ENCODE peak calls at places on chromosomes 16 and 17, in ten cellular contexts. One of them, this sample, is unnamed.

GRCh38 chr17:40218740-40219072 is 398 bp upstream of the WIPF2 start:
- DNase-seq in germinal center: peak
- DNase-seq in T-helper 1 cell: peak
- DNase-seq in endodermal cell: peak
- DNase-seq in activated gamma-delta T cell treated with anti-CD3 and anti-CD28 coated beads, Interleukin-2, amount 50 U/mL, for 16 hours: peak
- DNase-seq in neural crest cell: peak
- DNase-seq in effector memory CD4-positive, alpha-beta T cell: peak
- DNase-seq in CD4-positive, alpha-beta T cell: peak
- DNase-seq in T-helper 17 cell: peak
- DNase-seq in fibroblast of pulmonary artery: peak
- DNase-seq in this sample: peak

GRCh38 chr17:42253173-42253545 is 23.0 kb downstream of the STAT5B start:
- DNase-seq in germinal center: no peak
- DNase-seq in T-helper 1 cell: no peak
- DNase-seq in endodermal cell: no peak
- DNase-seq in activated gamma-delta T cell treated with anti-CD3 and anti-CD28 coated beads, Interleukin-2, amount 50 U/mL, for 16 hours: no peak
- DNase-seq in neural crest cell: no peak
- DNase-seq in effector memory CD4-positive, alpha-beta T cell: no peak
- DNase-seq in CD4-positive, alpha-beta T cell: no peak
- DNase-seq in T-helper 17 cell: no peak
- DNase-seq in fibroblast of pulmonary artery: no peak
- DNase-seq in this sample: no peak

GRCh38 chr17:20852541-20853370 is 190.1 kb downstream of the USP22 start:
- DNase-seq in germinal center: no peak
- DNase-seq in T-helper 1 cell: no peak
- DNase-seq in endodermal cell: peak
- DNase-seq in activated gamma-delta T cell treated with anti-CD3 and anti-CD28 coated beads, Interleukin-2, amount 50 U/mL, for 16 hours: no peak
- DNase-seq in neural crest cell: peak
- DNase-seq in effector memory CD4-positive, alpha-beta T cell: no peak
- DNase-seq in CD4-positive, alpha-beta T cell: no peak
- DNase-seq in T-helper 17 cell: no peak
- DNase-seq in fibroblast of pulmonary artery: no peak
- DNase-seq in this sample: no peak

GRCh38 chr17:81524063-81524864 is 3.9 kb upstream of the FSCN2 start:
- DNase-seq in germinal center: no peak
- DNase-seq in T-helper 1 cell: no peak
- DNase-seq in endodermal cell: no peak
- DNase-seq in activated gamma-delta T cell treated with anti-CD3 and anti-CD28 coated beads, Interleukin-2, amount 50 U/mL, for 16 hours: no peak
- DNase-seq in neural crest cell: no peak
- DNase-seq in effector memory CD4-positive, alpha-beta T cell: no peak
- DNase-seq in CD4-positive, alpha-beta T cell: no peak
- DNase-seq in T-helper 17 cell: no peak
- DNase-seq in fibroblast of pulmonary artery: no peak
- DNase-seq in this sample: no peak

GRCh38 chr16:50722960-50723359 is 18.9 kb upstream of the CYLD start:
- DNase-seq in germinal center: no peak
- DNase-seq in T-helper 1 cell: no peak
- DNase-seq in endodermal cell: peak
- DNase-seq in activated gamma-delta T cell treated with anti-CD3 and anti-CD28 coated beads, Interleukin-2, amount 50 U/mL, for 16 hours: no peak
- DNase-seq in neural crest cell: no peak
- DNase-seq in effector memory CD4-positive, alpha-beta T cell: no peak
- DNase-seq in CD4-positive, alpha-beta T cell: no peak
- DNase-seq in T-helper 17 cell: no peak
- DNase-seq in fibroblast of pulmonary artery: no peak
- DNase-seq in this sample: no peak

GRCh38 chr17:14301761-14302401 is 1.0 kb downstream of the HS3ST3B1 start:
- DNase-seq in germinal center: peak
- DNase-seq in T-helper 1 cell: peak
- DNase-seq in endodermal cell: peak
- DNase-seq in activated gamma-delta T cell treated with anti-CD3 and anti-CD28 coated beads, Interleukin-2, amount 50 U/mL, for 16 hours: peak
- DNase-seq in neural crest cell: no peak
- DNase-seq in effector memory CD4-positive, alpha-beta T cell: peak
- DNase-seq in CD4-positive, alpha-beta T cell: peak
- DNase-seq in T-helper 17 cell: peak
- DNase-seq in fibroblast of pulmonary artery: peak
- DNase-seq in this sample: no peak

GRCh38 chr16:57863434-57864160 is 61.3 kb upstream of the KIFC3 start:
- DNase-seq in germinal center: no peak
- DNase-seq in T-helper 1 cell: no peak
- DNase-seq in endodermal cell: peak
- DNase-seq in activated gamma-delta T cell treated with anti-CD3 and anti-CD28 coated beads, Interleukin-2, amount 50 U/mL, for 16 hours: no peak
- DNase-seq in neural crest cell: peak
- DNase-seq in effector memory CD4-positive, alpha-beta T cell: no peak
- DNase-seq in CD4-positive, alpha-beta T cell: no peak
- DNase-seq in T-helper 17 cell: no peak
- DNase-seq in fibroblast of pulmonary artery: peak
- DNase-seq in this sample: no peak

GRCh38 chr17:65485388-65486299 is 75.8 kb downstream of the AXIN2 start:
- DNase-seq in germinal center: no peak
- DNase-seq in T-helper 1 cell: no peak
- DNase-seq in endodermal cell: peak
- DNase-seq in activated gamma-delta T cell treated with anti-CD3 and anti-CD28 coated beads, Interleukin-2, amount 50 U/mL, for 16 hours: no peak
- DNase-seq in neural crest cell: no peak
- DNase-seq in effector memory CD4-positive, alpha-beta T cell: no peak
- DNase-seq in CD4-positive, alpha-beta T cell: no peak
- DNase-seq in T-helper 17 cell: no peak
- DNase-seq in fibroblast of pulmonary artery: peak
- DNase-seq in this sample: no peak

GRCh38 chr17:20009052-20009301 is 182 bp upstream of the SPECC1 start:
- DNase-seq in germinal center: no peak
- DNase-seq in T-helper 1 cell: no peak
- DNase-seq in endodermal cell: no peak
- DNase-seq in activated gamma-delta T cell treated with anti-CD3 and anti-CD28 coated beads, Interleukin-2, amount 50 U/mL, for 16 hours: no peak
- DNase-seq in neural crest cell: no peak
- DNase-seq in effector memory CD4-positive, alpha-beta T cell: no peak
- DNase-seq in CD4-positive, alpha-beta T cell: no peak
- DNase-seq in T-helper 17 cell: no peak
- DNase-seq in fibroblast of pulmonary artery: no peak
- DNase-seq in this sample: no peak

GRCh38 chr17:74442670-74443515 is 11.0 kb downstream of the GPRC5C start:
- DNase-seq in germinal center: peak
- DNase-seq in T-helper 1 cell: no peak
- DNase-seq in endodermal cell: peak
- DNase-seq in activated gamma-delta T cell treated with anti-CD3 and anti-CD28 coated beads, Interleukin-2, amount 50 U/mL, for 16 hours: no peak
- DNase-seq in neural crest cell: no peak
- DNase-seq in effector memory CD4-positive, alpha-beta T cell: no peak
- DNase-seq in CD4-positive, alpha-beta T cell: no peak
- DNase-seq in T-helper 17 cell: no peak
- DNase-seq in fibroblast of pulmonary artery: peak
- DNase-seq in this sample: peak

GRCh38 chr17:2436516-2436915 is 35.7 kb upstream of the MNT start:
- DNase-seq in germinal center: no peak
- DNase-seq in T-helper 1 cell: no peak
- DNase-seq in endodermal cell: no peak
- DNase-seq in activated gamma-delta T cell treated with anti-CD3 and anti-CD28 coated beads, Interleukin-2, amount 50 U/mL, for 16 hours: no peak
- DNase-seq in neural crest cell: no peak
- DNase-seq in effector memory CD4-positive, alpha-beta T cell: no peak
- DNase-seq in CD4-positive, alpha-beta T cell: no peak
- DNase-seq in T-helper 17 cell: no peak
- DNase-seq in fibroblast of pulmonary artery: no peak
- DNase-seq in this sample: peak

GRCh38 chr16:69706256-69706974 is 19.9 kb downstream of the NQO1 start:
- DNase-seq in germinal center: no peak
- DNase-seq in T-helper 1 cell: no peak
- DNase-seq in endodermal cell: no peak
- DNase-seq in activated gamma-delta T cell treated with anti-CD3 and anti-CD28 coated beads, Interleukin-2, amount 50 U/mL, for 16 hours: no peak
- DNase-seq in neural crest cell: no peak
- DNase-seq in effector memory CD4-positive, alpha-beta T cell: no peak
- DNase-seq in CD4-positive, alpha-beta T cell: no peak
- DNase-seq in T-helper 17 cell: no peak
- DNase-seq in fibroblast of pulmonary artery: peak
- DNase-seq in this sample: no peak

GRCh38 chr16:85390511-85391174 is 222.5 kb upstream of the GSE1 start:
- DNase-seq in germinal center: no peak
- DNase-seq in T-helper 1 cell: peak
- DNase-seq in endodermal cell: no peak
- DNase-seq in activated gamma-delta T cell treated with anti-CD3 and anti-CD28 coated beads, Interleukin-2, amount 50 U/mL, for 16 hours: no peak
- DNase-seq in neural crest cell: no peak
- DNase-seq in effector memory CD4-positive, alpha-beta T cell: no peak
- DNase-seq in CD4-positive, alpha-beta T cell: no peak
- DNase-seq in T-helper 17 cell: peak
- DNase-seq in fibroblast of pulmonary artery: peak
- DNase-seq in this sample: no peak

GRCh38 chr16:79970551-79971236 is 370.2 kb upstream of the MAF start:
- DNase-seq in germinal center: no peak
- DNase-seq in T-helper 1 cell: no peak
- DNase-seq in endodermal cell: no peak
- DNase-seq in activated gamma-delta T cell treated with anti-CD3 and anti-CD28 coated beads, Interleukin-2, amount 50 U/mL, for 16 hours: no peak
- DNase-seq in neural crest cell: no peak
- DNase-seq in effector memory CD4-positive, alpha-beta T cell: no peak
- DNase-seq in CD4-positive, alpha-beta T cell: no peak
- DNase-seq in T-helper 17 cell: no peak
- DNase-seq in fibroblast of pulmonary artery: peak
- DNase-seq in this sample: no peak

GRCh38 chr17:79715318-79716182 is 15.2 kb upstream of the ENPP7 start:
- DNase-seq in germinal center: no peak
- DNase-seq in T-helper 1 cell: no peak
- DNase-seq in endodermal cell: no peak
- DNase-seq in activated gamma-delta T cell treated with anti-CD3 and anti-CD28 coated beads, Interleukin-2, amount 50 U/mL, for 16 hours: no peak
- DNase-seq in neural crest cell: no peak
- DNase-seq in effector memory CD4-positive, alpha-beta T cell: no peak
- DNase-seq in CD4-positive, alpha-beta T cell: no peak
- DNase-seq in T-helper 17 cell: no peak
- DNase-seq in fibroblast of pulmonary artery: no peak
- DNase-seq in this sample: no peak

GRCh38 chr16:11681526-11681925 is 13.3 kb downstream of the SNN start:
- DNase-seq in germinal center: peak
- DNase-seq in T-helper 1 cell: no peak
- DNase-seq in endodermal cell: no peak
- DNase-seq in activated gamma-delta T cell treated with anti-CD3 and anti-CD28 coated beads, Interleukin-2, amount 50 U/mL, for 16 hours: no peak
- DNase-seq in neural crest cell: no peak
- DNase-seq in effector memory CD4-positive, alpha-beta T cell: no peak
- DNase-seq in CD4-positive, alpha-beta T cell: peak
- DNase-seq in T-helper 17 cell: no peak
- DNase-seq in fibroblast of pulmonary artery: no peak
- DNase-seq in this sample: peak

GRCh38 chr17:47694018-47694817 is at the start of gene TBKBP1:
- DNase-seq in germinal center: peak
- DNase-seq in T-helper 1 cell: peak
- DNase-seq in endodermal cell: peak
- DNase-seq in activated gamma-delta T cell treated with anti-CD3 and anti-CD28 coated beads, Interleukin-2, amount 50 U/mL, for 16 hours: no peak
- DNase-seq in neural crest cell: peak
- DNase-seq in effector memory CD4-positive, alpha-beta T cell: peak
- DNase-seq in CD4-positive, alpha-beta T cell: peak
- DNase-seq in T-helper 17 cell: peak
- DNase-seq in fibroblast of pulmonary artery: peak
- DNase-seq in this sample: peak

GRCh38 chr17:32267690-32268205 is 2.1 kb downstream of the RHBDL3 start:
- DNase-seq in germinal center: no peak
- DNase-seq in T-helper 1 cell: no peak
- DNase-seq in endodermal cell: peak
- DNase-seq in activated gamma-delta T cell treated with anti-CD3 and anti-CD28 coated beads, Interleukin-2, amount 50 U/mL, for 16 hours: no peak
- DNase-seq in neural crest cell: no peak
- DNase-seq in effector memory CD4-positive, alpha-beta T cell: no peak
- DNase-seq in CD4-positive, alpha-beta T cell: no peak
- DNase-seq in T-helper 17 cell: no peak
- DNase-seq in fibroblast of pulmonary artery: no peak
- DNase-seq in this sample: no peak

GRCh38 chr16:11629071-11630030 is 38.9 kb upstream of the SNN start:
- DNase-seq in germinal center: peak
- DNase-seq in T-helper 1 cell: no peak
- DNase-seq in endodermal cell: no peak
- DNase-seq in activated gamma-delta T cell treated with anti-CD3 and anti-CD28 coated beads, Interleukin-2, amount 50 U/mL, for 16 hours: no peak
- DNase-seq in neural crest cell: no peak
- DNase-seq in effector memory CD4-positive, alpha-beta T cell: no peak
- DNase-seq in CD4-positive, alpha-beta T cell: no peak
- DNase-seq in T-helper 17 cell: no peak
- DNase-seq in fibroblast of pulmonary artery: no peak
- DNase-seq in this sample: peak

GRCh38 chr16:89890886-89891657 is 17.7 kb downstream of the TCF25 start:
- DNase-seq in germinal center: no peak
- DNase-seq in T-helper 1 cell: no peak
- DNase-seq in endodermal cell: no peak
- DNase-seq in activated gamma-delta T cell treated with anti-CD3 and anti-CD28 coated beads, Interleukin-2, amount 50 U/mL, for 16 hours: no peak
- DNase-seq in neural crest cell: no peak
- DNase-seq in effector memory CD4-positive, alpha-beta T cell: no peak
- DNase-seq in CD4-positive, alpha-beta T cell: no peak
- DNase-seq in T-helper 17 cell: no peak
- DNase-seq in fibroblast of pulmonary artery: peak
- DNase-seq in this sample: no peak

GRCh38 chr16:72536673-72537435 is 364.9 kb upstream of the PMFBP1 start:
- DNase-seq in germinal center: no peak
- DNase-seq in T-helper 1 cell: no peak
- DNase-seq in endodermal cell: no peak
- DNase-seq in activated gamma-delta T cell treated with anti-CD3 and anti-CD28 coated beads, Interleukin-2, amount 50 U/mL, for 16 hours: no peak
- DNase-seq in neural crest cell: no peak
- DNase-seq in effector memory CD4-positive, alpha-beta T cell: no peak
- DNase-seq in CD4-positive, alpha-beta T cell: no peak
- DNase-seq in T-helper 17 cell: no peak
- DNase-seq in fibroblast of pulmonary artery: peak
- DNase-seq in this sample: no peak

GRCh38 chr17:78359936-78360370 is at the start of gene SOCS3:
- DNase-seq in germinal center: peak
- DNase-seq in T-helper 1 cell: peak
- DNase-seq in endodermal cell: peak
- DNase-seq in activated gamma-delta T cell treated with anti-CD3 and anti-CD28 coated beads, Interleukin-2, amount 50 U/mL, for 16 hours: peak
- DNase-seq in neural crest cell: peak
- DNase-seq in effector memory CD4-positive, alpha-beta T cell: peak
- DNase-seq in CD4-positive, alpha-beta T cell: peak
- DNase-seq in T-helper 17 cell: peak
- DNase-seq in fibroblast of pulmonary artery: peak
- DNase-seq in this sample: peak

This sample was measured in NAMALWA.